ENCODE peak calls at places on chromosome 2, in eight cellular contexts. T is posterior vena cava; J is EL; I is cardiac muscle cell; C is activated T-cell treated with anti-CD3 and anti-CD28 coated beads, Interleukin-2, amount 50 U/mL, for 48 hours; O is substantia nigra; H is GM13976; M is tibial artery. F is an unnamed sample.

GRCh38 chr2:31137211-31138036 is 816 bp downstream of the GALNT14 start:
- DNase-seq in T (no peak), J (peak; percentile 18), I (peak; percentile 7), C (peak; percentile 36), O (no peak), H (peak; percentile 48), M (no peak), F (no peak)

GRCh38 chr2:233225230-233226068 is 26.0 kb upstream of the ATG16L1 start:
- DNase-seq in T (no peak), J (no peak), I (no peak), C (no peak), O (no peak), H (no peak), M (no peak), F (no peak)

GRCh38 chr2:36809046-36809445 is 112.5 kb downstream of the VIT start:
- DNase-seq in T (no peak), J (peak; percentile 39), I (no peak), C (no peak), O (no peak), H (no peak), M (no peak), F (no peak)

GRCh38 chr2:74845217-74845751 is 11.4 kb downstream of the HK2 start:
- DNase-seq in T (peak; percentile 90), J (peak; percentile 92), I (peak; percentile 85), C (peak; percentile 48), O (peak; percentile 41), H (no peak), M (peak; percentile 94), F (peak; percentile 96)

GRCh38 chr2:170822292-170822884 is 5.7 kb downstream of the GAD1 start:
- DNase-seq in T (no peak), J (peak; percentile 15), I (no peak), C (peak; percentile 75), O (no peak), H (peak; percentile 59), M (no peak), F (no peak)

GRCh38 chr2:218381916-218382366 is at the start of gene SLC11A1:
- DNase-seq in T (peak; percentile 93), J (no peak), I (no peak), C (no peak), O (no peak), H (no peak), M (peak; percentile 87), F (no peak)

GRCh38 chr2:102224824-102225739 is 38.3 kb downstream of the IL1RL2 start:
- DNase-seq in T (no peak), J (no peak), I (no peak), C (no peak), O (no peak), H (no peak), M (no peak), F (no peak)

GRCh38 chr2:231241755-231242507 is 43.5 kb downstream of the ARMC9 start:
- DNase-seq in T (no peak), J (no peak), I (peak; percentile 23), C (no peak), O (no peak), H (no peak), M (no peak), F (no peak)

GRCh38 chr2:235027558-235028214 is 75.9 kb downstream of the SH3BP4 start:
- DNase-seq in T (no peak), J (peak; percentile 59), I (peak; percentile 70), C (no peak), O (no peak), H (no peak), M (no peak), F (peak; percentile 73)

GRCh38 chr2:60033325-60033724 is 520.1 kb downstream of the BCL11A start:
- DNase-seq in T (no peak), J (no peak), I (no peak), C (no peak), O (no peak), H (no peak), M (no peak), F (no peak)

GRCh38 chr2:127175406-127175805 is 44.7 kb downstream of the CYP27C1 start:
- DNase-seq in T (peak; percentile 95), J (peak; percentile 41), I (peak; percentile 36), C (no peak), O (no peak), H (no peak), M (no peak), F (no peak)

GRCh38 chr2:200931227-200931626 is 32.2 kb downstream of the ORC2 start:
- DNase-seq in T (no peak), J (no peak), I (peak; percentile 41), C (no peak), O (no peak), H (no peak), M (no peak), F (no peak)

GRCh38 chr2:184945306-184945705 is 347.0 kb downstream of the ZNF804A start:
- DNase-seq in T (no peak), J (no peak), I (no peak), C (no peak), O (no peak), H (no peak), M (no peak), F (no peak)

GRCh38 chr2:189959450-189959849 is 103.1 kb downstream of the MSTN start:
- DNase-seq in T (no peak), J (no peak), I (no peak), C (no peak), O (no peak), H (no peak), M (no peak), F (no peak)

GRCh38 chr2:54676656-54677055 is 46.8 kb upstream of the EML6 start:
- DNase-seq in T (no peak), J (peak; percentile 18), I (no peak), C (no peak), O (no peak), H (no peak), M (no peak), F (no peak)

GRCh38 chr2:44134848-44135247 is 33.8 kb upstream of the PPM1B start:
- DNase-seq in T (no peak), J (no peak), I (no peak), C (no peak), O (no peak), H (no peak), M (no peak), F (no peak)

GRCh38 chr2:219675206-219675605 is 47.8 kb downstream of the SLC4A3 start:
- DNase-seq in T (no peak), J (no peak), I (no peak), C (no peak), O (no peak), H (no peak), M (no peak), F (no peak)

GRCh38 chr2:188369365-188369764 is 77.7 kb downstream of the GULP1 start:
- DNase-seq in T (no peak), J (peak; percentile 71), I (peak; percentile 73), C (no peak), O (no peak), H (peak; percentile 44), M (no peak), F (peak; percentile 78)

GRCh38 chr2:238103465-238104070 is 3.4 kb downstream of the ESPNL start:
- DNase-seq in T (no peak), J (no peak), I (no peak), C (peak; percentile 7), O (no peak), H (no peak), M (no peak), F (no peak)

GRCh38 chr2:119693967-119694366 is 15.0 kb downstream of the TMEM177 start:
- DNase-seq in T (no peak), J (no peak), I (no peak), C (no peak), O (no peak), H (no peak), M (no peak), F (no peak)

GRCh38 chr2:10065683-10066055 is 14.5 kb downstream of the CYS1 start:
- DNase-seq in T (peak; percentile 44), J (no peak), I (no peak), C (no peak), O (no peak), H (no peak), M (no peak), F (no peak)

GRCh38 chr2:70468898-70469297 is 84.7 kb downstream of the TGFA start:
- DNase-seq in T (no peak), J (no peak), I (no peak), C (no peak), O (no peak), H (no peak), M (no peak), F (no peak)

GRCh38 chr2:45008296-45009129 is 739 bp downstream of the SIX2 start:
- DNase-seq in T (peak; percentile 85), J (peak; percentile 18), I (peak; percentile 31), C (peak; percentile 34), O (no peak), H (peak; percentile 50), M (peak; percentile 73), F (no peak)

GRCh38 chr2:44005831-44006230 is 10.0 kb upstream of the LRPPRC start:
- DNase-seq in T (no peak), J (peak; percentile 41), I (no peak), C (no peak), O (no peak), H (no peak), M (no peak), F (no peak)

GRCh38 chr2:197813093-197813787 is 8.8 kb downstream of the PLCL1 start:
- DNase-seq in T (no peak), J (peak; percentile 58), I (peak; percentile 62), C (no peak), O (no peak), H (no peak), M (no peak), F (peak; percentile 34)

GRCh38 chr2:238425979-238426567 is 654 bp upstream of the ASB1 start:
- DNase-seq in T (no peak), J (peak; percentile 81), I (peak; percentile 85), C (no peak), O (no peak), H (no peak), M (no peak), F (no peak)

GRCh38 chr2:14220101-14220500 is 412.4 kb upstream of the LRATD1 start:
- DNase-seq in T (no peak), J (peak; percentile 4), I (no peak), C (no peak), O (no peak), H (no peak), M (no peak), F (no peak)

GRCh38 chr2:157055660-157056199 is 201.8 kb upstream of the GALNT5 start:
- DNase-seq in T (no peak), J (peak; percentile 39), I (peak; percentile 66), C (no peak), O (no peak), H (no peak), M (no peak), F (peak; percentile 37)

GRCh38 chr2:21037671-21038108 is 6.2 kb downstream of the APOB start:
- DNase-seq in T (no peak), J (no peak), I (no peak), C (no peak), O (no peak), H (no peak), M (no peak), F (no peak)

GRCh38 chr2:99608861-99609260 is 119.0 kb upstream of the REV1 start:
- DNase-seq in T (no peak), J (no peak), I (no peak), C (no peak), O (no peak), H (no peak), M (no peak), F (no peak)

F was measured in T47D.